ENCODE peak calls at places on chromosomes 12 and 14, in ten cellular contexts. U is left ventricle myocardium inferior; F is AG09319; X is dorsolateral prefrontal cortex; H is lower lobe of right lung; L is fibroblast of mammary gland; K is ovary; V is CD8-positive, alpha-beta T cell; T is lower leg skin; C is gastrocnemius medialis. Q is an unnamed sample.

GRCh38 chr12:127550271-127550670 is 716.7 kb upstream of the TMEM132C start:
- DNase-seq in U (no peak), F (no peak), X (no peak), H (no peak), L (peak; percentile 48), K (no peak), V (no peak), T (no peak), C (no peak), Q (no peak)

GRCh38 chr12:66409195-66409871 is 107.0 kb downstream of the HELB start:
- DNase-seq in U (no peak), F (peak; percentile 37), X (no peak), H (no peak), L (peak; percentile 81), K (no peak), V (no peak), T (no peak), C (no peak), Q (no peak)

GRCh38 chr14:74505831-74506230 is 12.3 kb downstream of the ISCA2 start:
- DNase-seq in U (no peak), F (no peak), X (no peak), H (peak; percentile 27), L (no peak), K (no peak), V (no peak), T (peak; percentile 80), C (no peak), Q (no peak)

GRCh38 chr14:54338696-54339317 is 58.0 kb upstream of the CDKN3 start:
- DNase-seq in U (no peak), F (peak; percentile 19), X (no peak), H (no peak), L (peak; percentile 60), K (no peak), V (no peak), T (no peak), C (no peak), Q (no peak)

GRCh38 chr14:104350463-104351185 is 212.2 kb downstream of the KIF26A start:
- DNase-seq in U (no peak), F (no peak), X (peak; percentile 83), H (peak; percentile 41), L (no peak), K (peak; percentile 91), V (no peak), T (peak; percentile 69), C (no peak), Q (no peak)

GRCh38 chr14:66117600-66117999 is 368.6 kb upstream of the CCDC196 start:
- DNase-seq in U (no peak), F (no peak), X (no peak), H (no peak), L (peak; percentile 67), K (no peak), V (no peak), T (no peak), C (no peak), Q (no peak)

GRCh38 chr12:113403435-113404415 is at the start of gene SDS:
- DNase-seq in U (peak; percentile 46), F (no peak), X (peak; percentile 52), H (no peak), L (peak; percentile 39), K (peak; percentile 75), V (no peak), T (no peak), C (no peak), Q (no peak)

GRCh38 chr14:37597538-37598084 is 2.2 kb downstream of the TTC6 start:
- DNase-seq in U (no peak), F (no peak), X (no peak), H (no peak), L (peak; percentile 30), K (no peak), V (no peak), T (no peak), C (no peak), Q (no peak)

GRCh38 chr12:50112456-50113218 is 601 bp downstream of the COX14 start:
- DNase-seq in U (no peak), F (no peak), X (no peak), H (no peak), L (peak; percentile 45), K (no peak), V (no peak), T (no peak), C (peak; percentile 29), Q (no peak)

GRCh38 chr12:91877022-91877421 is 268.6 kb downstream of the BTG1 start:
- DNase-seq in U (no peak), F (no peak), X (no peak), H (peak; percentile 62), L (peak; percentile 54), K (no peak), V (peak; percentile 78), T (no peak), C (peak; percentile 6), Q (no peak)

GRCh38 chr12:12592930-12593329 is 18.7 kb upstream of the CREBL2 start:
- DNase-seq in U (no peak), F (no peak), X (no peak), H (no peak), L (peak; percentile 27), K (no peak), V (no peak), T (no peak), C (no peak), Q (no peak)

GRCh38 chr12:53185582-53186153 is 4.9 kb upstream of the CSAD start:
- DNase-seq in U (no peak), F (no peak), X (no peak), H (no peak), L (no peak), K (no peak), V (no peak), T (peak; percentile 62), C (no peak), Q (no peak)

GRCh38 chr14:96735509-96735908 is 61.7 kb upstream of the VRK1 start:
- DNase-seq in U (no peak), F (no peak), X (no peak), H (no peak), L (no peak), K (no peak), V (no peak), T (no peak), C (no peak), Q (no peak)

GRCh38 chr14:97251423-97252155 is 454.4 kb downstream of the VRK1 start:
- DNase-seq in U (no peak), F (no peak), X (no peak), H (no peak), L (no peak), K (no peak), V (no peak), T (no peak), C (no peak), Q (no peak)

DNA sequence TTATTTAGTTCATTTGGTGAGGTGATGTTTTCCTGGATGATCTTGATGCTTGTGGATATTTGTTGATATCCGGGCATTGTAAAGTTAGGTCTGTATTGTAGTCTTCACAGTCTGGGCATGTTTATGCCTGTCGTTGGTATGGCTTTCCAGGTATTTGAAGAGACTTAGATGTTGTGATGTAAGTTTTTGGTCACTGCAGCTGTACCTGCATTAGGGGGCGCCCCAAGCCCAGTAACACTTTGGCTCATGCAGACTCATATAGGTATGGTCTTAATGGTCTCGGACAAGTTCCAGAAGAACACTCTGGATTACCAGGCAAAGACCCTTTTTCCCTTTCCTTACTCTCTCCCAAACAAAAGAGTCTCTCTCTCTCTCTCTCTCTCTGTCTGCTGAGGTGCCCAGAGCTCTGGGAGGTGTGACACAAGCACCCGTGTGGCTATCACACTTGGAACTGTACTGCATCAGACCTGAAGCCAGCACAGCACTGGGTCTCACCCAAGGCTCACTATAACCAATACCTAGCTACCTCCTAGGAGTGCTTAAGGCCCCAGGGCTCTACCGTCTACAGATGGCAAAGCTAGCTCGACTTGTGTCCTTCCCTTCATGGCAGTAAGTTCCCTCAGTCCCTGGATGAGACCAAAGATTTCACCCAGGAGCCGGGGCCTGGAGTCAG is 425.8 kb upstream of the ATXN7L3B start:
- DNase-seq in U (no peak), F (no peak), X (no peak), H (no peak), L (peak; percentile 1), K (peak; percentile 43), V (no peak), T (no peak), C (no peak), Q (peak; percentile 24)
- TF ChIP-seq CTCF in U (peak; percentile 42), F (no peak), X (peak; percentile 10), H (peak; percentile 13), L (peak; percentile 18), K (no peak), V (no peak), T (no peak), C (no peak), Q (peak; percentile 70)

GRCh38 chr14:69571879-69572633 is 2.6 kb downstream of the CCDC177 start:
- DNase-seq in U (no peak), F (no peak), X (no peak), H (peak; percentile 51), L (no peak), K (peak; percentile 63), V (no peak), T (no peak), C (no peak), Q (peak; percentile 12)
- TF ChIP-seq CTCF in U (no peak), F (no peak), X (no peak), H (no peak), L (no peak), K (no peak), V (no peak), T (no peak), C (no peak), Q (no peak)

GRCh38 chr14:105533391-105533790 is 7.0 kb downstream of the TMEM121 start:
- DNase-seq in U (no peak), F (no peak), X (no peak), H (no peak), L (no peak), K (no peak), V (no peak), T (no peak), C (no peak), Q (no peak)

GRCh38 chr14:105532111-105532623 is 5.8 kb downstream of the TMEM121 start:
- DNase-seq in U (no peak), F (no peak), X (no peak), H (no peak), L (no peak), K (no peak), V (no peak), T (no peak), C (no peak), Q (no peak)

GRCh38 chr14:105531088-105531957 is 4.9 kb downstream of the TMEM121 start:
- DNase-seq in U (no peak), F (no peak), X (peak; percentile 18), H (no peak), L (no peak), K (no peak), V (no peak), T (no peak), C (no peak), Q (no peak)

GRCh38 chr14:105533811-105534498 is 7.6 kb downstream of the TMEM121 start:
- DNase-seq in U (no peak), F (no peak), X (no peak), H (no peak), L (no peak), K (no peak), V (no peak), T (no peak), C (no peak), Q (no peak)

GRCh38 chr14:105532735-105533141 is 6.4 kb downstream of the TMEM121 start:
- DNase-seq in U (no peak), F (no peak), X (peak; percentile 29), H (no peak), L (peak; percentile 22), K (no peak), V (no peak), T (no peak), C (no peak), Q (no peak)
- TF ChIP-seq CTCF in U (peak; percentile 39), F (peak; percentile 40), X (peak; percentile 12), H (peak; percentile 10), L (peak; percentile 38), K (no peak), V (no peak), T (no peak), C (no peak), Q (peak; percentile 28)

GRCh38 chr14:29273513-29273912 is 506.9 kb downstream of the FOXG1 start:
- DNase-seq in U (no peak), F (no peak), X (no peak), H (no peak), L (no peak), K (no peak), V (no peak), T (no peak), C (no peak), Q (no peak)
- TF ChIP-seq CTCF in U (no peak), F (no peak), X (no peak), H (no peak), L (peak; percentile 13), K (no peak), V (no peak), T (no peak), C (no peak), Q (peak; percentile 30)

Q was measured in progenitor cell of endocrine pancreas.